ENCODE peak calls at places on chromosomes 2 and 18, in six cellular contexts. One of them, this sample, is unnamed.

GRCh38 chr2:242060212-242060835 is 190.8 kb downstream of the RTP5 start:
- DNase-seq in mucosa of descending colon: no peak
- DNase-seq in pancreas: no peak
- DNase-seq in GM12864: no peak
- DNase-seq in lung: no peak
- DNase-seq in OCI-LY7: no peak
- DNase-seq in this sample: no peak

GRCh38 chr2:215615829-215616226 is 180.0 kb upstream of the FN1 start:
- DNase-seq in mucosa of descending colon: no peak
- DNase-seq in pancreas: no peak
- DNase-seq in GM12864: no peak
- DNase-seq in lung: no peak
- DNase-seq in OCI-LY7: no peak
- DNase-seq in this sample: no peak

GRCh38 chr18:58195278-58195721 is 151.3 kb downstream of the NEDD4L start:
- DNase-seq in mucosa of descending colon: peak
- DNase-seq in pancreas: peak
- DNase-seq in GM12864: no peak
- DNase-seq in lung: no peak
- DNase-seq in OCI-LY7: peak
- DNase-seq in this sample: no peak

GRCh38 chr2:121335294-121336290 is 50.6 kb upstream of the TFCP2L1 start:
- DNase-seq in mucosa of descending colon: peak
- DNase-seq in pancreas: peak
- DNase-seq in GM12864: no peak
- DNase-seq in lung: no peak
- DNase-seq in OCI-LY7: peak
- DNase-seq in this sample: no peak

GRCh38 chr18:32252461-32252860 is 62.6 kb downstream of the MEP1B start:
- DNase-seq in mucosa of descending colon: no peak
- DNase-seq in pancreas: no peak
- DNase-seq in GM12864: no peak
- DNase-seq in lung: no peak
- DNase-seq in OCI-LY7: no peak
- DNase-seq in this sample: no peak

GRCh38 chr2:48425402-48425801 is 104.6 kb upstream of the STON1 start:
- DNase-seq in mucosa of descending colon: no peak
- DNase-seq in pancreas: no peak
- DNase-seq in GM12864: no peak
- DNase-seq in lung: no peak
- DNase-seq in OCI-LY7: no peak
- DNase-seq in this sample: no peak

GRCh38 chr2:47344890-47345583 is 57.9 kb upstream of the MSH2 start:
- DNase-seq in mucosa of descending colon: peak
- DNase-seq in pancreas: peak
- DNase-seq in GM12864: no peak
- DNase-seq in lung: peak
- DNase-seq in OCI-LY7: no peak
- DNase-seq in this sample: peak

GRCh38 chr2:35821675-35822074 is 533.9 kb upstream of the CRIM1 start:
- DNase-seq in mucosa of descending colon: no peak
- DNase-seq in pancreas: no peak
- DNase-seq in GM12864: no peak
- DNase-seq in lung: no peak
- DNase-seq in OCI-LY7: no peak
- DNase-seq in this sample: no peak

GRCh38 chr2:239546541-239546940 is 145.7 kb upstream of the HDAC4 start:
- DNase-seq in mucosa of descending colon: no peak
- DNase-seq in pancreas: no peak
- DNase-seq in GM12864: no peak
- DNase-seq in lung: no peak
- DNase-seq in OCI-LY7: no peak
- DNase-seq in this sample: no peak

GRCh38 chr2:42048318-42049251 is 764 bp downstream of the PKDCC start:
- DNase-seq in mucosa of descending colon: peak
- DNase-seq in pancreas: peak
- DNase-seq in GM12864: no peak
- DNase-seq in lung: no peak
- DNase-seq in OCI-LY7: no peak
- DNase-seq in this sample: no peak

GRCh38 chr2:240512666-240513535 is 44.9 kb downstream of the ANKMY1 start:
- DNase-seq in mucosa of descending colon: no peak
- DNase-seq in pancreas: peak
- DNase-seq in GM12864: no peak
- DNase-seq in lung: no peak
- DNase-seq in OCI-LY7: no peak
- DNase-seq in this sample: no peak

GRCh38 chr2:160906878-160907277 is 253.3 kb upstream of the TANK start:
- DNase-seq in mucosa of descending colon: no peak
- DNase-seq in pancreas: no peak
- DNase-seq in GM12864: no peak
- DNase-seq in lung: no peak
- DNase-seq in OCI-LY7: no peak
- DNase-seq in this sample: no peak

GRCh38 chr2:228853151-228853550 is 417.9 kb downstream of the PID1 start:
- DNase-seq in mucosa of descending colon: no peak
- DNase-seq in pancreas: no peak
- DNase-seq in GM12864: no peak
- DNase-seq in lung: no peak
- DNase-seq in OCI-LY7: no peak
- DNase-seq in this sample: no peak

GRCh38 chr2:120669121-120669952 is 66.3 kb upstream of the GLI2 start:
- DNase-seq in mucosa of descending colon: no peak
- DNase-seq in pancreas: peak
- DNase-seq in GM12864: no peak
- DNase-seq in lung: peak
- DNase-seq in OCI-LY7: peak
- DNase-seq in this sample: peak

GRCh38 chr2:187187521-187187920 is 260.5 kb downstream of the CALCRL start:
- DNase-seq in mucosa of descending colon: no peak
- DNase-seq in pancreas: no peak
- DNase-seq in GM12864: no peak
- DNase-seq in lung: no peak
- DNase-seq in OCI-LY7: no peak
- DNase-seq in this sample: no peak

GRCh38 chr2:215352602-215353001 is 40.7 kb downstream of the ATIC start:
- DNase-seq in mucosa of descending colon: no peak
- DNase-seq in pancreas: no peak
- DNase-seq in GM12864: no peak
- DNase-seq in lung: no peak
- DNase-seq in OCI-LY7: no peak
- DNase-seq in this sample: no peak

GRCh38 chr18:65608471-65608870 is 142.3 kb upstream of the CDH7 start:
- DNase-seq in mucosa of descending colon: no peak
- DNase-seq in pancreas: no peak
- DNase-seq in GM12864: no peak
- DNase-seq in lung: no peak
- DNase-seq in OCI-LY7: no peak
- DNase-seq in this sample: no peak

GRCh38 chr18:10558243-10558966 is 32.6 kb downstream of the NAPG start:
- DNase-seq in mucosa of descending colon: no peak
- DNase-seq in pancreas: no peak
- DNase-seq in GM12864: no peak
- DNase-seq in lung: peak
- DNase-seq in OCI-LY7: no peak
- DNase-seq in this sample: no peak

GRCh38 chr2:20130821-20131645 is 79.6 kb upstream of the LAPTM4A start:
- DNase-seq in mucosa of descending colon: no peak
- DNase-seq in pancreas: no peak
- DNase-seq in GM12864: no peak
- DNase-seq in lung: no peak
- DNase-seq in OCI-LY7: no peak
- DNase-seq in this sample: no peak

GRCh38 chr2:3266727-3267548 is 110.7 kb downstream of the EIPR1 start:
- DNase-seq in mucosa of descending colon: no peak
- DNase-seq in pancreas: no peak
- DNase-seq in GM12864: no peak
- DNase-seq in lung: no peak
- DNase-seq in OCI-LY7: no peak
- DNase-seq in this sample: no peak

DNA sequence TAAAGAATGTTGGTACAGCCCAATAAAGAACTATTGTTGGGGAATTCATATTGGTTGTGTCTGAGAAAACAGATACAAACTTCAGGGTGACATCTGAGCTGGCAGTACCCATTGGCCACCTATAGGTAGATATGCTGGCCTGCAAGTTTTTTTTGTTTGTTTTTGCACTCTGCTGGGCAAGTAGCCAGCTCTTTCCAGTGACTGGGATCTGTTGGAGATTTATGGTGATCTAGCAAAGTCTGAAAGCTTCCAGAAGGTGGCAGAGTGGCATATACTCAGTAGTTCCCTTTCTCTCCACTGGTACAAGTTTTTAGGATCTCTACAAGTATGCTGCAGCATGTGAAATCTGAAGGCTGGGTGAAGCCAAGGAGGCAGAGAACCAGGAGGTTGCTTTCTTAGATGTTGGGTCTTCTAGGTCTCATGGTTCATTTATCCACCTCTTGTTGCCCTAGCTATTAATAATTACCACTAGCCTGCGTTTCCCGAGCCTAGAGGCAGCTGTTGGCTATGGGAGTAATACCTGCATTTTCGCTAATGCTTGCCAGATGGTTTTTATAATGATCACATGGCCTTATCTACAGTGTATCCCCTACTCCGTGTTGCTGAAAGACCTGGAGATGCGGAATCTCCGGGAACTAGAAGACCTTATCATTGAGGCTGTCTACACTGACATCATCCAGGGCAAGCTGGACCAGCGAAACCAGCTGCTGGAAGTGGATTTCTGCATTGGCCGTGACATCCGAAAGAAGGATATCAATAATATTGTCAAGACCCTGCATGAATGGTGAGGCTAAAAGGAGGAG is 9.5 kb downstream of the COPS7B start:
- DNase-seq in mucosa of descending colon: peak
- DNase-seq in pancreas: peak
- DNase-seq in GM12864: no peak
- DNase-seq in lung: no peak
- DNase-seq in OCI-LY7: no peak
- DNase-seq in this sample: peak
- TF ChIP-seq CTCF in mucosa of descending colon: peak
- TF ChIP-seq CTCF in pancreas: peak
- TF ChIP-seq CTCF in GM12864: peak
- TF ChIP-seq CTCF in lung: no peak
- TF ChIP-seq CTCF in OCI-LY7: peak
- TF ChIP-seq CTCF in this sample: peak

DNA sequence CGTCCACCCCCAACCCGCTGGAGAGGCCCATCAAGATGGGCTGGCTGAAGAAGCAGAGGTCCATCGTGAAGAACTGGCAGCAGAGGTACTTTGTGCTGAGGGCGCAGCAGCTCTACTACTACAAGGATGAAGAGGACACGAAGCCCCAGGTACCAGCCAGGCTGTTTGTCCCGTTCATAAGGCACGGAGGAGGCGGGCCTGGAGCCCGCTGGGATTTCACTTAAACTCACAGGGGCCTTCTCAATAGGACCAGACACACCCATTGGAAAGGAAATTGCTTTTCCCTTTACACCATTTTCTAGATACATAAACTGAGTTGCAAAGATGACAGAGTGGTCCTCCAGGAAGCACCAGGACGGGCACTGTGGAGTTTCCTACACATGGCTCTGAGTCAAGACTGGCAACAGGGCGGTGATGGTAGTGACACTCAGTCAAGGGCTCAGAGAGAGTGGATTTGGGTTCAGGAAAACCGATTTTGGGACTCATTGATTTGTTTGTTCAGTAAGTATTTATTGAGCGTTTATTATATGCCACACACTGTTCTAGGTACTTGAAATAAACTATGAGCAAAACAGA is 40.7 kb downstream of the ARHGAP25 start:
- DNase-seq in mucosa of descending colon: no peak
- DNase-seq in pancreas: no peak
- DNase-seq in GM12864: no peak
- DNase-seq in lung: no peak
- DNase-seq in OCI-LY7: no peak
- DNase-seq in this sample: no peak
- H3K4me3 ChIP-seq in mucosa of descending colon: no peak
- H3K4me3 ChIP-seq in pancreas: no peak
- H3K4me3 ChIP-seq in GM12864: peak
- H3K4me3 ChIP-seq in lung: peak
- H3K4me3 ChIP-seq in OCI-LY7: peak
- H3K4me3 ChIP-seq in this sample: no peak

DNA sequence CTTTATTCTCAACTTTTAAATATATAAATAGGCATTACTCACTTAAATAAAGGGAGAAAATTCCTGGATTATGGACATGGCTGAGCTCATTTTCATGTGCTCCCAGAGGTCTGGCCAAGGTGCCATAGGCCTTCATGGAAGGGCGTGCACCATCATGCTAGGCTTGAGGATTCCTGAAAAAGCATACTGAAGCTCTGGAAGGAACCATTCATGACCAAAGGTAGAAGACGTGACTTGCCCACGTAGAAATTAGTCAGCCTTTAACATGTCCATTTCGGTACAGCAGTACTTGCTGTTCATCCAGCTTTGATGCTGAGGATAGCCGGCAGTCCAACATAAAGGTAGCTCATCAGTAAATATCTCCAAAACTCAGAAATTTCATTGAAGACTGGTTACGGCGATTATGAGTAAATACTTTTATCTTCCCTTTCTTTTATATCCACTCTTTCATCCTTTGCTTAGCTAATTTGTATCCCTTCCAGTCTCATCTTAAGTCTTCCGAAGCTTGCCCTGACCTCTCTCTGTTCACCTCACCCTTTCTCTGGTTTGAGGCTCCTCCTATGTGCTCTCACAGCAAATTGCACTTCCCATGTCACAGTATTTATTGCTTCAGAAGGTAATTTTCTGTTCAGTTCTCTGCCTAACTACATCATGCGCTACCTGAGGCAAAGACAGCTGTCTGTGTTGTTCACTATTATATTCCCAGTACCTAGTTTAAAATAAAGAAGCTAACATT is 32.3 kb upstream of the ASNSD1 start:
- DNase-seq in mucosa of descending colon: no peak
- DNase-seq in pancreas: no peak
- DNase-seq in GM12864: no peak
- DNase-seq in lung: no peak
- DNase-seq in OCI-LY7: no peak
- DNase-seq in this sample: peak
- TF ChIP-seq CTCF in mucosa of descending colon: no peak
- TF ChIP-seq CTCF in pancreas: no peak
- TF ChIP-seq CTCF in GM12864: no peak
- TF ChIP-seq CTCF in lung: no peak
- TF ChIP-seq CTCF in OCI-LY7: no peak
- TF ChIP-seq CTCF in this sample: no peak

DNA sequence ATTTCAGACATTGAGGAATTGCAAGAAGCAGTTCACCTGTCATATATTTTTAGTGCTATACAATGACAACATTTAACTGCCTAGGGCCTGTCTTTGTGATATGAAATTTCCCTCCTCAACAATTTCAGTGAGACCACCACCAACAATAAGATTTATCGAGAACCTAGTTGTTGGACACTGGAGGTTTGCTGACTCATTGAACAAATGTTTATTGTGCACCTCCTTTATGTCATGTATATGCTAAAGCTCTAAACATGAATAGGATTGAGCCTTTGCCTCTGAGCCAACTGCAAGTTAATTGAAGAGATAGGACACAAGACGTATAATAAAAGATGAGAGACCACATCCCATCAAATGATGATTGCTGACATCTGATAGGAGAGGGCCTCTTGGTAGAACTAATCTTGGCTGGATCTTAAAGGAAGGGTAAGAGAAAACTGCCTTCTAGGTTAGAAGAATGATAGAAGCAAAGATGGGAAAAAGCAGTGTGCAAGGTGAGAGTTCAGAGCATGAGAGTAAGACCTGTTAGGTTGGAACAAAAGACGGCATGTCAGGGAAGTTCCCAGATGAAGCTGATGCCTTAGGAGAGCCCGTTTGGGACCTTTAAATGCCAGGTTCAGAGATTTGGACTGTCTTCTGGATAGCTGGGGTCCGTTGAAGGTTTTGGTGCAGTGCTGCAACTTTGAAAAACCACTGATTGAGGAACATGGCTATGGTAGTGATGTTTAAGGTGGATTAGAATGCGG is 133.1 kb upstream of the EML6 start:
- DNase-seq in mucosa of descending colon: no peak
- DNase-seq in pancreas: no peak
- DNase-seq in GM12864: no peak
- DNase-seq in lung: no peak
- DNase-seq in OCI-LY7: no peak
- DNase-seq in this sample: no peak
- H3K4me3 ChIP-seq in mucosa of descending colon: no peak
- H3K4me3 ChIP-seq in pancreas: no peak
- H3K4me3 ChIP-seq in GM12864: no peak
- H3K4me3 ChIP-seq in lung: no peak
- H3K4me3 ChIP-seq in OCI-LY7: no peak
- H3K4me3 ChIP-seq in this sample: no peak

This sample was measured in Caco-2.